ENCODE peak calls at places on chromosomes 16 and 17, in six cellular contexts. One of them, this sample, is unnamed. For H3K4me1, the result is how much of the 10 kb centered on the place peaks cover.

GRCh38 chr17:70017112-70017511 is 57.9 kb upstream of the KCNJ16 start:
- DNase-seq in OCI-LY7: no peak
- DNase-seq in aorta: no peak
- DNase-seq in neuronal stem cell: no peak
- DNase-seq in gastrocnemius medialis: no peak
- DNase-seq in endothelial cell of umbilical vein: no peak
- DNase-seq in this sample: no peak

GRCh38 chr16:3256876-3257465 is 538 bp upstream of the MEFV start:
- DNase-seq in OCI-LY7: no peak
- DNase-seq in aorta: no peak
- DNase-seq in neuronal stem cell: no peak
- DNase-seq in gastrocnemius medialis: no peak
- DNase-seq in endothelial cell of umbilical vein: no peak
- DNase-seq in this sample: no peak

GRCh38 chr17:51764387-51764971 is 394.0 kb downstream of the CA10 start:
- DNase-seq in OCI-LY7: peak
- DNase-seq in aorta: no peak
- DNase-seq in neuronal stem cell: peak
- DNase-seq in gastrocnemius medialis: no peak
- DNase-seq in endothelial cell of umbilical vein: peak
- DNase-seq in this sample: peak

GRCh38 chr16:17348042-17348783 is 122.5 kb downstream of the XYLT1 start:
- DNase-seq in OCI-LY7: no peak
- DNase-seq in aorta: no peak
- DNase-seq in neuronal stem cell: no peak
- DNase-seq in gastrocnemius medialis: no peak
- DNase-seq in endothelial cell of umbilical vein: no peak
- DNase-seq in this sample: no peak

GRCh38 chr17:29686998-29687397 is 64.3 kb upstream of the CORO6 start:
- DNase-seq in OCI-LY7: no peak
- DNase-seq in aorta: no peak
- DNase-seq in neuronal stem cell: no peak
- DNase-seq in gastrocnemius medialis: no peak
- DNase-seq in endothelial cell of umbilical vein: no peak
- DNase-seq in this sample: no peak

GRCh38 chr17:3804503-3804931 is 3.5 kb upstream of the ITGAE start:
- DNase-seq in OCI-LY7: peak
- DNase-seq in aorta: peak
- DNase-seq in neuronal stem cell: no peak
- DNase-seq in gastrocnemius medialis: no peak
- DNase-seq in endothelial cell of umbilical vein: no peak
- DNase-seq in this sample: no peak

GRCh38 chr16:69131167-69131748 is 1.1 kb downstream of the CHTF8 start:
- DNase-seq in OCI-LY7: peak
- DNase-seq in aorta: peak
- DNase-seq in neuronal stem cell: peak
- DNase-seq in gastrocnemius medialis: no peak
- DNase-seq in endothelial cell of umbilical vein: peak
- DNase-seq in this sample: no peak

GRCh38 chr17:795276-795675 is 13.1 kb downstream of the MRM3 start:
- DNase-seq in OCI-LY7: no peak
- DNase-seq in aorta: peak
- DNase-seq in neuronal stem cell: no peak
- DNase-seq in gastrocnemius medialis: peak
- DNase-seq in endothelial cell of umbilical vein: no peak
- DNase-seq in this sample: no peak

GRCh38 chr16:1012722-1013592 is 31.4 kb downstream of the SOX8 start:
- DNase-seq in OCI-LY7: no peak
- DNase-seq in aorta: no peak
- DNase-seq in neuronal stem cell: no peak
- DNase-seq in gastrocnemius medialis: no peak
- DNase-seq in endothelial cell of umbilical vein: no peak
- DNase-seq in this sample: no peak

GRCh38 chr16:5030251-5030870 is 3.4 kb downstream of the NAGPA start:
- DNase-seq in OCI-LY7: no peak
- DNase-seq in aorta: peak
- DNase-seq in neuronal stem cell: no peak
- DNase-seq in gastrocnemius medialis: no peak
- DNase-seq in endothelial cell of umbilical vein: no peak
- DNase-seq in this sample: no peak

GRCh38 chr17:76679242-76679641 is 31.5 kb downstream of the MXRA7 start:
- DNase-seq in OCI-LY7: no peak
- DNase-seq in aorta: no peak
- DNase-seq in neuronal stem cell: no peak
- DNase-seq in gastrocnemius medialis: no peak
- DNase-seq in endothelial cell of umbilical vein: no peak
- DNase-seq in this sample: no peak

GRCh38 chr17:14575349-14575966 is 274.6 kb downstream of the HS3ST3B1 start:
- DNase-seq in OCI-LY7: no peak
- DNase-seq in aorta: no peak
- DNase-seq in neuronal stem cell: no peak
- DNase-seq in gastrocnemius medialis: no peak
- DNase-seq in endothelial cell of umbilical vein: no peak
- DNase-seq in this sample: no peak

GRCh38 chr17:63944736-63945499 is 12.8 kb upstream of the CD79B start:
- DNase-seq in OCI-LY7: no peak
- DNase-seq in aorta: no peak
- DNase-seq in neuronal stem cell: no peak
- DNase-seq in gastrocnemius medialis: peak
- DNase-seq in endothelial cell of umbilical vein: no peak
- DNase-seq in this sample: no peak

GRCh38 chr17:2949469-2950044 is 113.8 kb downstream of the OR1D5 start:
- DNase-seq in OCI-LY7: no peak
- DNase-seq in aorta: peak
- DNase-seq in neuronal stem cell: no peak
- DNase-seq in gastrocnemius medialis: peak
- DNase-seq in endothelial cell of umbilical vein: no peak
- DNase-seq in this sample: peak

GRCh38 chr17:32941419-32942032 is 13.6 kb downstream of the TMEM98 start:
- DNase-seq in OCI-LY7: no peak
- DNase-seq in aorta: no peak
- DNase-seq in neuronal stem cell: no peak
- DNase-seq in gastrocnemius medialis: no peak
- DNase-seq in endothelial cell of umbilical vein: no peak
- DNase-seq in this sample: no peak

GRCh38 chr16:8959921-8960787 is 3.6 kb downstream of the USP7 start:
- DNase-seq in OCI-LY7: peak
- DNase-seq in aorta: peak
- DNase-seq in neuronal stem cell: no peak
- DNase-seq in gastrocnemius medialis: no peak
- DNase-seq in endothelial cell of umbilical vein: peak
- DNase-seq in this sample: no peak
- H3K4me1 ChIP-seq in OCI-LY7: half or more
- H3K4me1 ChIP-seq in aorta: under half
- H3K4me1 ChIP-seq in neuronal stem cell: under half
- H3K4me1 ChIP-seq in gastrocnemius medialis: half or more
- H3K4me1 ChIP-seq in endothelial cell of umbilical vein: under half
- H3K4me1 ChIP-seq in this sample: under half

DNA sequence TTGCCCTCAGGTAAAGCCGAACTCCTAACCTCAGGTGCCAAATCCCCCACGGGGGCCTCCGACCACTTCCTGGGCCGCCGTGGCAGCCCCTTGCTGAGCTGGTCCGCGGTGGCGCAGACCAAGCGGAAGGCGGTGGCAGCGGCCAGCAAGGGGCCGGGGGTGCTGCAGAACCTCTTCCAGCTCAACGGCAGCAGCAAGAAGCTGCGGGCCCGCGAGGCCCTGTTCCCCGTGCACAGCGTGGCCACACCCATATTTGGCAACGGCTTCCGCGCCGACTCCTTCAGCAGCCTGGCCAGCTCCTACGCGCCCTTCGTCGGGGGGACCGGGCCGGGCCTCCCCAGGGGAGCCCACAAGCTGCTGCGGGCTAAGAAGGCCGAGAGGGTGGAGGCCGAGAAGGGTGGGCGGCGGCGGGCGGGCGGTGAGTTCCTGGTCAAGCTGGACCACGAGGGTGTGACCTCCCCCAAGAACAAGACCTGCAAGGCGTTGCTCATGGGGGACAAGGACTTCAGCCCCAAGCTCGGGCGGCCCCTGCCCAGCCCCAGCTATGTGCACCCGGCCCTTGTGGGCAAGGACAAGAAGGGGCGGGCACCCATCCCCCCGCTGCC is 51.6 kb downstream of the ACTG1 start:
- DNase-seq in OCI-LY7: no peak
- DNase-seq in aorta: no peak
- DNase-seq in neuronal stem cell: no peak
- DNase-seq in gastrocnemius medialis: no peak
- DNase-seq in endothelial cell of umbilical vein: no peak
- DNase-seq in this sample: no peak
- H3K4me1 ChIP-seq in OCI-LY7: under half
- H3K4me1 ChIP-seq in aorta: under half
- H3K4me1 ChIP-seq in neuronal stem cell: under half
- H3K4me1 ChIP-seq in gastrocnemius medialis: under half
- H3K4me1 ChIP-seq in endothelial cell of umbilical vein: under half
- H3K4me1 ChIP-seq in this sample: under half

GRCh38 chr16:68061396-68061795 is 23.8 kb upstream of the NFATC3 start:
- DNase-seq in OCI-LY7: no peak
- DNase-seq in aorta: no peak
- DNase-seq in neuronal stem cell: no peak
- DNase-seq in gastrocnemius medialis: no peak
- DNase-seq in endothelial cell of umbilical vein: no peak
- DNase-seq in this sample: no peak

GRCh38 chr16:68066763-68067162 is 18.4 kb upstream of the NFATC3 start:
- DNase-seq in OCI-LY7: no peak
- DNase-seq in aorta: no peak
- DNase-seq in neuronal stem cell: no peak
- DNase-seq in gastrocnemius medialis: no peak
- DNase-seq in endothelial cell of umbilical vein: no peak
- DNase-seq in this sample: no peak

GRCh38 chr16:68065716-68066305 is 19.4 kb upstream of the NFATC3 start:
- DNase-seq in OCI-LY7: no peak
- DNase-seq in aorta: no peak
- DNase-seq in neuronal stem cell: no peak
- DNase-seq in gastrocnemius medialis: no peak
- DNase-seq in endothelial cell of umbilical vein: peak
- DNase-seq in this sample: no peak

GRCh38 chr16:68062910-68063393 is 22.2 kb upstream of the NFATC3 start:
- DNase-seq in OCI-LY7: no peak
- DNase-seq in aorta: no peak
- DNase-seq in neuronal stem cell: no peak
- DNase-seq in gastrocnemius medialis: no peak
- DNase-seq in endothelial cell of umbilical vein: no peak
- DNase-seq in this sample: no peak

DNA sequence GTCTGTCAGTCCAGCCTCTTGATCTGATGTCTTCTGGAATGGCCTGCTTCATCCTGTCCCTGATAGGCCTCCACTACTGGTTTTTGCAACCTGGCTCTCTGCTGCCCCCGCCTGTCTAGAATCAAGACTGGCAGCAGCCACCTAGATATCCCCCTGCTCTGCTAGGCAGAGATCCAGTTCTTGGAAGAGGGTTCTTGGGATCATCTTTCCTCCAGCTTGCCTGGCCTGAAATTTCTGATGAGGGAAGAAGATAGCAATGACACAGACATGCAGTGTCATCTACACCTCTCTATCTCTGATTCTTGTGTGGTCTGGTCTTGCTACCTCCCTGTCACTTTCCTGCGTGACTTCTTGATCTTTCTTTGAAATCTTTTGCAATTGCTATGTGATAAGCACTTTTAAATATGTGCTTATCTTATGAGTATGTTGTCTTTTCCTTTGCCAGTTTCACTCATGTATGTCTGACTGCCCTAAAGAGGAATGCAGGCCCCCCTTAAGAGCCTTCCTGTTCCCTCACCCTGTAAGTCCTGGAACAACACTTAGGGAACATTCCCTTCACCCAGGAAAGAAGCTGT is 20.3 kb upstream of the NFATC3 start:
- DNase-seq in OCI-LY7: peak
- DNase-seq in aorta: peak
- DNase-seq in neuronal stem cell: no peak
- DNase-seq in gastrocnemius medialis: peak
- DNase-seq in endothelial cell of umbilical vein: peak
- DNase-seq in this sample: peak
- H3K4me1 ChIP-seq in OCI-LY7: under half
- H3K4me1 ChIP-seq in aorta: under half
- H3K4me1 ChIP-seq in neuronal stem cell: under half
- H3K4me1 ChIP-seq in gastrocnemius medialis: half or more
- H3K4me1 ChIP-seq in endothelial cell of umbilical vein: under half
- H3K4me1 ChIP-seq in this sample: under half

DNA sequence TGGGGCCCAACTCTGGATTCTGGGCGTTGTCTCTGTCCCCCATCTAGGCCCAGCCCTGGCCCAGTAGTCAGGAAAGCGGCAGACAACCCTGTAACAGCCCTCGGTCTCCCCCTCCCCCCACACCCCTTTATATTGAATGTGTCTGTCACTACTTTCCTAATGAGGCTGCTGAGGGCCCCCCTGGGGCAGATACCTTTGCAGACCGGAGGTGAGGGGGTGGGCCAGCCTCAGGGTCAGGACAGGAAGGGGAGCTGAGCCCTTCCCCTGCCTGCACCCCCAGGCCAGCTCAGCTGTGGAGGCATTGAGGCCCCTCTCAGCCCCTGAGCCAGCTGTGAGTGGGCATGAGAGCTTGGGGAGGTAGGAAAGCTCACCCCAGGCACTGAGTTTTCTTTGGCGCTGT is 17.1 kb downstream of the RAI1 start:
- DNase-seq in OCI-LY7: no peak
- DNase-seq in aorta: no peak
- DNase-seq in neuronal stem cell: no peak
- DNase-seq in gastrocnemius medialis: no peak
- DNase-seq in endothelial cell of umbilical vein: no peak
- DNase-seq in this sample: no peak
- H3K4me1 ChIP-seq in OCI-LY7: half or more
- H3K4me1 ChIP-seq in aorta: under half
- H3K4me1 ChIP-seq in neuronal stem cell: half or more
- H3K4me1 ChIP-seq in gastrocnemius medialis: under half
- H3K4me1 ChIP-seq in endothelial cell of umbilical vein: under half
- H3K4me1 ChIP-seq in this sample: under half

GRCh38 chr17:79988163-79988971 is 47.3 kb downstream of the TBC1D16 start:
- DNase-seq in OCI-LY7: no peak
- DNase-seq in aorta: peak
- DNase-seq in neuronal stem cell: no peak
- DNase-seq in gastrocnemius medialis: no peak
- DNase-seq in endothelial cell of umbilical vein: peak
- DNase-seq in this sample: peak
- H3K4me1 ChIP-seq in OCI-LY7: under half
- H3K4me1 ChIP-seq in aorta: under half
- H3K4me1 ChIP-seq in neuronal stem cell: under half
- H3K4me1 ChIP-seq in gastrocnemius medialis: under half
- H3K4me1 ChIP-seq in endothelial cell of umbilical vein: under half
- H3K4me1 ChIP-seq in this sample: under half

This sample was measured in right cardiac atrium.